ENCODE peak calls at places on chromosomes 2 and 18, in nine cellular contexts. I is cardiac muscle cell, B is body of pancreas, E is HFF-Myc, H is IMR-90, L is transverse colon, W is B cell, P is fibroblast of the aortic adventitia, C is cardiac fibroblast. X is an unnamed sample.

GRCh38 chr2:232979871-232980461 is 33.1 kb downstream of the NGEF start:
- DNase-seq in I (peak; percentile 14), B (no peak), E (no peak), W (no peak), L (peak; percentile 67), C (peak; percentile 24), P (peak; percentile 53), H (peak; percentile 77), X (peak; percentile 47)

GRCh38 chr2:17083902-17084301 is 418.3 kb upstream of the CYRIA start:
- DNase-seq in C (no peak), B (no peak), W (no peak), P (no peak), I (no peak), E (no peak), L (no peak), H (no peak), X (no peak)

GRCh38 chr2:237563816-237564215 is 2.6 kb upstream of the PRLH start:
- DNase-seq in W (no peak), B (peak; percentile 22), H (peak; percentile 23), E (no peak), I (peak; percentile 55), C (peak; percentile 46), L (no peak), P (peak; percentile 9), X (peak; percentile 59)

GRCh38 chr18:46903406-46903805 is 13.9 kb downstream of the PIAS2 start:
- DNase-seq in P (no peak), H (no peak), E (no peak), B (no peak), L (no peak), I (no peak), C (no peak), W (no peak), X (no peak)

GRCh38 chr2:241746084-241746483 is 11.7 kb downstream of the D2HGDH start:
- DNase-seq in B (no peak), E (no peak), I (no peak), P (no peak), W (no peak), L (no peak), H (no peak), C (no peak), X (no peak)

GRCh38 chr18:48260237-48260636 is 148.9 kb downstream of the ZBTB7C start:
- DNase-seq in P (no peak), H (no peak), B (no peak), E (no peak), L (no peak), C (no peak), I (no peak), W (no peak), X (no peak)

GRCh38 chr2:188332619-188333018 is 40.9 kb downstream of the GULP1 start:
- DNase-seq in E (no peak), W (no peak), C (no peak), L (no peak), H (peak; percentile 13), I (no peak), B (no peak), P (no peak), X (no peak)

GRCh38 chr18:50806208-50806616 is 13.6 kb downstream of the MRO start:
- DNase-seq in E (no peak), L (peak; percentile 28), C (peak; percentile 18), I (peak; percentile 34), H (no peak), B (peak; percentile 92), P (no peak), W (peak; percentile 54), X (no peak)

GRCh38 chr18:68925268-68925667 is 127.4 kb downstream of the CCDC102B start:
- DNase-seq in B (no peak), P (peak; percentile 2), E (no peak), L (no peak), C (peak; percentile 12), W (no peak), I (peak; percentile 24), H (no peak), X (peak; percentile 17)

GRCh38 chr2:27306136-27306535 is 2.1 kb downstream of the UCN start:
- DNase-seq in H (no peak), W (no peak), P (no peak), B (no peak), I (no peak), L (no peak), C (no peak), E (no peak), X (peak; percentile 19)

GRCh38 chr18:67385455-67385854 is 131.1 kb downstream of the DSEL start:
- DNase-seq in C (peak; percentile 39), E (no peak), B (no peak), I (peak; percentile 41), H (peak; percentile 47), W (no peak), P (peak; percentile 57), L (no peak), X (no peak)

GRCh38 chr2:144012304-144012703 is 507.6 kb downstream of the ZEB2 start:
- DNase-seq in L (no peak), E (no peak), P (no peak), C (no peak), I (no peak), H (no peak), W (no peak), B (no peak), X (no peak)

GRCh38 chr2:206531996-206532543 is 88.7 kb downstream of the ADAM23 start:
- DNase-seq in W (no peak), E (no peak), P (peak; percentile 23), B (no peak), C (peak; percentile 24), I (no peak), H (peak; percentile 29), L (no peak), X (no peak)

DNA sequence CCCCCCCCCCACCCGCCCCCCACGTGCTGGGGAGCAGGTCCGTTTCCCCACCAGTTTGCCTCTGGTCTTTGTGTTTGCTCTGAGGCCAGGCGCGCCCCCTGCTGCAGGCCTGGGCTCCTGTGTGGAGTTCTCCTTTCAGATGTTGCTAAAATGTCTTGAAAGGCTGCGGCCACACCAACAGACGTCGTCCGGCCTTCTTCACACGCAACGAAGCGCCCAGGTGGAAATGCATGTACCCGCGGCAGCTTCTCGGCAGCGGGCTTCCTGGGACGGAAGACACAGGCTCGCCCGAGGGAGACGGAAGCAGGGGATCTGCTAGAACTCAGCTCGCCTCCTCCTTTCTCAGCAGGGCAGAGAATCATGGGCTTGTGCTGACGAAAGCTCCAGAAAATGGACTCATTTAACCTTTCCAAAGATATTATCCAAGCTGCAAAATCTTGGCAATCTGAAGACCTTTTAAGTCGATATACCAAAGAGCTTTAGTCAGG is 125.3 kb upstream of the ZNF516 start:
- DNase-seq in H (peak; percentile 77), E (peak; percentile 45), L (peak; percentile 54), W (peak; percentile 55), C (peak; percentile 82), B (peak; percentile 57), P (peak; percentile 80), I (peak; percentile 86), X (peak; percentile 73)
- TF ChIP-seq CTCF in H (peak; percentile 66), E (peak; percentile 61), L (peak; percentile 51), W (peak; percentile 50), C (peak; percentile 78), B (peak; percentile 15), P (peak; percentile 80), I (peak; percentile 71), X (peak; percentile 63)

DNA sequence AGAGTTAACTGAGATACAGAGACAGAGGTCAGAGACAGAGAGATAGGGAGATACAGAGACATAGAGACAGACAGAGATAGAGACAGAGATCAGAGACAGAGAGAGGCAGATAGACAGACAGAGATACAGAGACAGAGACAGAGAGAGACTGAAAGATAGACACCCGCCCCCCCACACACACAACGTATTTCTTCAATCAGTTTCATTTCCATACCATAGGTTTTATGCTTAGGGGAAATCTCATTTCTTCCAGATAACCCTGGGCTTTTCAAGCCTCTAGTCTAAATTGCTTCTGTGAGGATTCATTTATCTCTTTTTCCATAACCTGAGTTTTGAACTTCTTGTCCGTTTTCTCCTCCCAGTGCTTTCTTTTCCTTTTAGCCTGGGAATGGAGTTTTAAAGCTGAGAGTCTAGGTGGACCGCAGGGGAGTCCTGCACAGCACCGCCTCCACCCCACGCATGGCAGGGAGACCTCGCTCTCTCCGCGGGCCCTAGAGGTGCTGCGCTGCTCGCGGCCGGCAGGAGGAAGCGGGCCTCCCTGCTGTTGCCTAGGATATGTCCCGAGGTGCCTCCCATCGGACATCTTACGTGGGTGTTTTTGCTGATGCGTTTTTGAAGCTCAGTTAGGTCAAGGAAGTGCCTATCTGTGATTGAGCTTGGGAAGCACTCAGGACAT is 94.7 kb downstream of the CD8B2 start:
- DNase-seq in W (peak; percentile 49), H (peak; percentile 49), E (peak; percentile 27), B (peak; percentile 53), L (peak; percentile 51), C (peak; percentile 76), I (peak; percentile 81), P (peak; percentile 43), X (peak; percentile 65)
- TF ChIP-seq CTCF in W (no peak), H (peak; percentile 38), E (no peak), B (no peak), L (no peak), C (peak; percentile 41), I (peak; percentile 41), P (peak; percentile 59), X (no peak)

GRCh38 chr2:59777120-59777519 is 776.3 kb downstream of the BCL11A start:
- DNase-seq in B (no peak), W (no peak), E (no peak), P (no peak), L (no peak), I (no peak), C (no peak), H (no peak), X (no peak)

GRCh38 chr2:59776726-59777008 is 776.8 kb downstream of the BCL11A start:
- DNase-seq in E (no peak), L (no peak), W (no peak), C (no peak), B (no peak), H (no peak), I (no peak), P (no peak), X (no peak)

GRCh38 chr2:59770651-59771050 is 782.8 kb downstream of the BCL11A start:
- DNase-seq in P (no peak), E (no peak), C (no peak), H (no peak), L (no peak), W (no peak), I (no peak), B (no peak), X (no peak)

DNA sequence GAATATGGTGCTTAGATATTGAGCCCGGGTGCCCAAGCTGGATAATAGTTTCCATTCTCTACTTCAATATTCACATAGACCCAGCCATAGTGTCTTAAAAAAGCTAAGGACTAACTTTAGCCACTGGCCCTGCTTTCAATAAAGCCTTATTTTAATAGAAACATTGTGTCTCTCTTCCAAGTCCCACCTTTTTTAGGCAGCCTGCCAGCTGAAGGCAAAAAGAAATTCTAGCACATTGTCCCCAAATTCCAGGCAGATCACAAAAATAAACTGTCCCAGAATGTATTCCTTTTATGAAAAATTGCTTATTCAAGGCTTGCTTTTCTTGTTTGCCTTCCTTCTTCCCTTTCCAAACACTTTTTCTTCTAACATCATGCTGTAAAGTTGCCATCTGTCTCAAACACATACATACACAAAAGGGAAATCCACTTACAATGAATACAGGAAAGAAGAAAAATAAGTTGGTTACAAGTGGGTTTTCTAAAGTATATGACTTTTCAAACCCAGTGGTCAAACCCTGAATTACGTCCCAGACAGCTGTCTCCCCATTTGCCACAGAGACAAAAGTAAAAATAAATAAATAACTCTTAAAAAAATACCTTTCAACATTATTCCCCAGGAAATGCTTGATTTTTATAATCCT is 778.5 kb downstream of the BCL11A start:
- DNase-seq in H (no peak), C (no peak), L (no peak), W (no peak), B (no peak), I (no peak), E (no peak), P (no peak), X (no peak)
- TF ChIP-seq CTCF in H (no peak), C (no peak), L (no peak), W (peak; percentile 8), B (no peak), I (no peak), E (no peak), P (no peak), X (no peak)

GRCh38 chr2:46601328-46601963 is 122.1 kb downstream of the TMEM247 start:
- DNase-seq in W (peak; percentile 30), P (peak; percentile 41), E (no peak), L (no peak), I (peak; percentile 16), H (peak; percentile 10), C (peak; percentile 28), B (no peak), X (no peak)
- TF ChIP-seq CTCF in W (peak; percentile 80), P (peak; percentile 51), E (peak; percentile 16), L (peak; percentile 44), I (peak; percentile 49), H (peak; percentile 51), C (peak; percentile 46), B (peak; percentile 34), X (peak; percentile 49)

X was measured in Calu3.